ENCODE peak calls at places on chromosomes 16 and 17, in nine cellular contexts. One of them, this sample, is unnamed. For H3K9me3, the result is how much of the 10 kb centered on the place peaks cover.

GRCh38 chr17:57234252-57235092 is 21.9 kb upstream of the MSI2 start:
- DNase-seq in breast epithelium: no peak
- DNase-seq in lung: no peak
- DNase-seq in heart left ventricle: no peak
- DNase-seq in lower lobe of right lung: no peak
- DNase-seq in A549: no peak
- DNase-seq in hepatocyte: no peak
- DNase-seq in PC-9: no peak
- DNase-seq in sigmoid colon: no peak
- DNase-seq in this sample: no peak

GRCh38 chr17:63516910-63517824 is 6.0 kb upstream of the KCNH6 start:
- DNase-seq in breast epithelium: no peak
- DNase-seq in lung: no peak
- DNase-seq in heart left ventricle: no peak
- DNase-seq in lower lobe of right lung: no peak
- DNase-seq in A549: peak
- DNase-seq in hepatocyte: no peak
- DNase-seq in PC-9: peak
- DNase-seq in sigmoid colon: no peak
- DNase-seq in this sample: no peak

GRCh38 chr17:63387941-63388340 is 58.2 kb downstream of the CYB561 start:
- DNase-seq in breast epithelium: no peak
- DNase-seq in lung: no peak
- DNase-seq in heart left ventricle: no peak
- DNase-seq in lower lobe of right lung: no peak
- DNase-seq in A549: no peak
- DNase-seq in hepatocyte: no peak
- DNase-seq in PC-9: no peak
- DNase-seq in sigmoid colon: no peak
- DNase-seq in this sample: no peak

GRCh38 chr17:60139438-60140285 is 10.1 kb upstream of the CA4 start:
- DNase-seq in breast epithelium: peak
- DNase-seq in lung: peak
- DNase-seq in heart left ventricle: peak
- DNase-seq in lower lobe of right lung: peak
- DNase-seq in A549: peak
- DNase-seq in hepatocyte: peak
- DNase-seq in PC-9: peak
- DNase-seq in sigmoid colon: peak
- DNase-seq in this sample: peak

GRCh38 chr16:11118479-11118878 is 137.5 kb downstream of the SOCS1 start:
- DNase-seq in breast epithelium: no peak
- DNase-seq in lung: no peak
- DNase-seq in heart left ventricle: no peak
- DNase-seq in lower lobe of right lung: no peak
- DNase-seq in A549: no peak
- DNase-seq in hepatocyte: no peak
- DNase-seq in PC-9: no peak
- DNase-seq in sigmoid colon: no peak
- DNase-seq in this sample: no peak

GRCh38 chr16:705748-706188 is at the start of gene FBXL16:
- DNase-seq in breast epithelium: no peak
- DNase-seq in lung: no peak
- DNase-seq in heart left ventricle: no peak
- DNase-seq in lower lobe of right lung: no peak
- DNase-seq in A549: no peak
- DNase-seq in hepatocyte: no peak
- DNase-seq in PC-9: peak
- DNase-seq in sigmoid colon: no peak
- DNase-seq in this sample: no peak

GRCh38 chr17:74949455-74950115 is 13.9 kb downstream of the OTOP3 start:
- DNase-seq in breast epithelium: no peak
- DNase-seq in lung: no peak
- DNase-seq in heart left ventricle: no peak
- DNase-seq in lower lobe of right lung: no peak
- DNase-seq in A549: no peak
- DNase-seq in hepatocyte: no peak
- DNase-seq in PC-9: no peak
- DNase-seq in sigmoid colon: no peak
- DNase-seq in this sample: no peak

GRCh38 chr16:734208-734980 is 6.4 kb downstream of the CIAO3 start:
- DNase-seq in breast epithelium: no peak
- DNase-seq in lung: no peak
- DNase-seq in heart left ventricle: no peak
- DNase-seq in lower lobe of right lung: no peak
- DNase-seq in A549: no peak
- DNase-seq in hepatocyte: no peak
- DNase-seq in PC-9: no peak
- DNase-seq in sigmoid colon: peak
- DNase-seq in this sample: no peak

GRCh38 chr17:16975266-16975651 is 3.3 kb upstream of the TNFRSF13B start:
- DNase-seq in breast epithelium: no peak
- DNase-seq in lung: no peak
- DNase-seq in heart left ventricle: no peak
- DNase-seq in lower lobe of right lung: no peak
- DNase-seq in A549: no peak
- DNase-seq in hepatocyte: no peak
- DNase-seq in PC-9: no peak
- DNase-seq in sigmoid colon: peak
- DNase-seq in this sample: no peak

GRCh38 chr16:85162478-85163277 is 50.4 kb upstream of the CIBAR2 start:
- DNase-seq in breast epithelium: no peak
- DNase-seq in lung: no peak
- DNase-seq in heart left ventricle: peak
- DNase-seq in lower lobe of right lung: no peak
- DNase-seq in A549: no peak
- DNase-seq in hepatocyte: peak
- DNase-seq in PC-9: no peak
- DNase-seq in sigmoid colon: peak
- DNase-seq in this sample: peak

GRCh38 chr16:57013268-57013667 is 23.9 kb downstream of the NLRC5 start:
- DNase-seq in breast epithelium: no peak
- DNase-seq in lung: no peak
- DNase-seq in heart left ventricle: no peak
- DNase-seq in lower lobe of right lung: no peak
- DNase-seq in A549: no peak
- DNase-seq in hepatocyte: no peak
- DNase-seq in PC-9: no peak
- DNase-seq in sigmoid colon: no peak
- DNase-seq in this sample: no peak

GRCh38 chr17:35130392-35130791 is 9.0 kb downstream of the FNDC8 start:
- DNase-seq in breast epithelium: no peak
- DNase-seq in lung: no peak
- DNase-seq in heart left ventricle: no peak
- DNase-seq in lower lobe of right lung: no peak
- DNase-seq in A549: no peak
- DNase-seq in hepatocyte: no peak
- DNase-seq in PC-9: no peak
- DNase-seq in sigmoid colon: no peak
- DNase-seq in this sample: no peak

GRCh38 chr17:35129154-35129972 is 7.9 kb downstream of the FNDC8 start:
- DNase-seq in breast epithelium: no peak
- DNase-seq in lung: no peak
- DNase-seq in heart left ventricle: no peak
- DNase-seq in lower lobe of right lung: no peak
- DNase-seq in A549: no peak
- DNase-seq in hepatocyte: no peak
- DNase-seq in PC-9: no peak
- DNase-seq in sigmoid colon: no peak
- DNase-seq in this sample: peak

GRCh38 chr17:35132099-35132498 is 10.0 kb downstream of the NLE1 start:
- DNase-seq in breast epithelium: no peak
- DNase-seq in lung: no peak
- DNase-seq in heart left ventricle: no peak
- DNase-seq in lower lobe of right lung: no peak
- DNase-seq in A549: no peak
- DNase-seq in hepatocyte: no peak
- DNase-seq in PC-9: no peak
- DNase-seq in sigmoid colon: no peak
- DNase-seq in this sample: no peak

GRCh38 chr17:35129973-35130351 is 8.5 kb downstream of the FNDC8 start:
- DNase-seq in breast epithelium: no peak
- DNase-seq in lung: no peak
- DNase-seq in heart left ventricle: no peak
- DNase-seq in lower lobe of right lung: no peak
- DNase-seq in A549: no peak
- DNase-seq in hepatocyte: no peak
- DNase-seq in PC-9: no peak
- DNase-seq in sigmoid colon: no peak
- DNase-seq in this sample: no peak

DNA sequence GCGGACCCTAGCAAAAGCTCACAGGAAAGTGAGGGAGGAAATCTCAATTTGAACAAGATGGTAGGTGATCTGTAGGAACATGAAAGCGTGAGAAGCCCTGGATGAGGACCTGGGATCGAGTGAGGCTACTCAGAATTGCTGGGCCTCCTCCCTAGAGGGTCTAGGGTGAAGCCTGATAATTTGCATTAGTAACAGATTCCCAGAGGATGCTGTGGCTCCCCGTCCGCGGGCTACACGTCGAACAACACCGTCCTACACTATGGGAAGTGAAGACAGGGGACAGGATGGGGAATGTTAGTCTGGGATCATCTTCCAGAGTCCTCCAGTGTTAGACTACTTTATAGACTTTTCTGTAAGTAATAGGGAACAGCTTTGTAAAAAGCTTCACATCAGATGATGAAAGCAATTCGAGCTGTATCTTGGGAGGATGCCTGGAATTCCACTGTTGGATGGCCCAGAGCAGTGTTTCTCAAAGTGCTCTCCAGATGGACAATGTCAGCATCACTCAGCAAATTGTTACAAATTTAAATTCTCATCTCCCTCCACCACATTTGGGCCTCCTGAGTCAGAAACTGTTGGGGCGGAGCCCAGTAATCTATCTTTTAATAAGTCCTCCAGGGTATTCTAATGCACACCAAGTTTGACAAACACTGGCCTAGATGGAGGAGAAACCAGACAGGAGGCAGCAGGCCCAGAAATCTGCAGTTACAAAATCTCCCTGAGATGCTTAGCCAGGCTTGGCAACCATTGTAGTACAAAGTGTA is 6.5 kb downstream of the FNDC8 start:
- DNase-seq in breast epithelium: no peak
- DNase-seq in lung: peak
- DNase-seq in heart left ventricle: peak
- DNase-seq in lower lobe of right lung: no peak
- DNase-seq in A549: no peak
- DNase-seq in hepatocyte: peak
- DNase-seq in PC-9: no peak
- DNase-seq in sigmoid colon: peak
- DNase-seq in this sample: peak
- H3K9me3 ChIP-seq in breast epithelium: under half
- H3K9me3 ChIP-seq in lung: under half
- H3K9me3 ChIP-seq in heart left ventricle: under half
- H3K9me3 ChIP-seq in lower lobe of right lung: under half
- H3K9me3 ChIP-seq in A549: under half
- H3K9me3 ChIP-seq in hepatocyte: under half
- H3K9me3 ChIP-seq in PC-9: under half
- H3K9me3 ChIP-seq in sigmoid colon: under half
- H3K9me3 ChIP-seq in this sample: under half

GRCh38 chr16:15932939-15933338 is 16.5 kb upstream of the ABCC1 start:
- DNase-seq in breast epithelium: no peak
- DNase-seq in lung: no peak
- DNase-seq in heart left ventricle: no peak
- DNase-seq in lower lobe of right lung: no peak
- DNase-seq in A549: no peak
- DNase-seq in hepatocyte: no peak
- DNase-seq in PC-9: no peak
- DNase-seq in sigmoid colon: no peak
- DNase-seq in this sample: no peak

GRCh38 chr16:15933781-15934180 is 15.6 kb upstream of the ABCC1 start:
- DNase-seq in breast epithelium: no peak
- DNase-seq in lung: no peak
- DNase-seq in heart left ventricle: no peak
- DNase-seq in lower lobe of right lung: no peak
- DNase-seq in A549: no peak
- DNase-seq in hepatocyte: no peak
- DNase-seq in PC-9: no peak
- DNase-seq in sigmoid colon: no peak
- DNase-seq in this sample: no peak

GRCh38 chr16:15934991-15935390 is 14.4 kb upstream of the ABCC1 start:
- DNase-seq in breast epithelium: no peak
- DNase-seq in lung: no peak
- DNase-seq in heart left ventricle: no peak
- DNase-seq in lower lobe of right lung: no peak
- DNase-seq in A549: no peak
- DNase-seq in hepatocyte: no peak
- DNase-seq in PC-9: no peak
- DNase-seq in sigmoid colon: no peak
- DNase-seq in this sample: no peak
- H3K9me3 ChIP-seq in breast epithelium: under half
- H3K9me3 ChIP-seq in lung: under half
- H3K9me3 ChIP-seq in heart left ventricle: under half
- H3K9me3 ChIP-seq in lower lobe of right lung: under half
- H3K9me3 ChIP-seq in A549: under half
- H3K9me3 ChIP-seq in hepatocyte: under half
- H3K9me3 ChIP-seq in PC-9: under half
- H3K9me3 ChIP-seq in sigmoid colon: under half
- H3K9me3 ChIP-seq in this sample: under half

GRCh38 chr16:35344012-35344762 is 1884.8 kb downstream of the TP53TG3F start:
- DNase-seq in breast epithelium: no peak
- DNase-seq in lung: no peak
- DNase-seq in heart left ventricle: no peak
- DNase-seq in lower lobe of right lung: no peak
- DNase-seq in A549: no peak
- DNase-seq in hepatocyte: no peak
- DNase-seq in PC-9: no peak
- DNase-seq in sigmoid colon: no peak
- DNase-seq in this sample: no peak
- H3K9me3 ChIP-seq in breast epithelium: under half
- H3K9me3 ChIP-seq in lung: under half
- H3K9me3 ChIP-seq in heart left ventricle: under half
- H3K9me3 ChIP-seq in lower lobe of right lung: under half
- H3K9me3 ChIP-seq in A549: under half
- H3K9me3 ChIP-seq in hepatocyte: under half
- H3K9me3 ChIP-seq in PC-9: under half
- H3K9me3 ChIP-seq in sigmoid colon: under half
- H3K9me3 ChIP-seq in this sample: under half

DNA sequence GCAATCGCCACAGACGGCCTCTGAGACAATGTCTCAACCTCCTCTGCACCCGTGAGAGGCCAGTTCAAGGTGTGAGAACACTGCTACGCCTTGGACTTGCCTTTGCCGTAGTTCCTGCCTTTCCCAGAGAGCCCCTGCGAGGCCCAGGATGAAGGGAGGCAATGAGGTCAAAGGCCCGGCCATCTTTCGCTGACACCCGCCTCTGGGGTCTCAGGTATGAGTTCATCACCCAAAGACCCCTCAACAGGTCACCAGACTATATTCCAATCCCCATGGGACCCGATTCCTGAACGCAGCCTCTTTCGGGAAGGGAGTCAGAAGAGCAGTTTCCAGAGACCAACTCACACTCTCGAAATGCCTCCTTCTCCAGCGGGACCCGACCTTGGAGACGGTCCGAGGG is 573.5 kb downstream of the KCNJ18 start:
- DNase-seq in breast epithelium: no peak
- DNase-seq in lung: no peak
- DNase-seq in heart left ventricle: no peak
- DNase-seq in lower lobe of right lung: no peak
- DNase-seq in A549: no peak
- DNase-seq in hepatocyte: no peak
- DNase-seq in PC-9: no peak
- DNase-seq in sigmoid colon: no peak
- DNase-seq in this sample: no peak
- H3K9me3 ChIP-seq in breast epithelium: under half
- H3K9me3 ChIP-seq in lung: under half
- H3K9me3 ChIP-seq in heart left ventricle: under half
- H3K9me3 ChIP-seq in lower lobe of right lung: under half
- H3K9me3 ChIP-seq in A549: under half
- H3K9me3 ChIP-seq in hepatocyte: under half
- H3K9me3 ChIP-seq in PC-9: under half
- H3K9me3 ChIP-seq in sigmoid colon: under half
- H3K9me3 ChIP-seq in this sample: under half